ENCODE peak calls at places on chromosomes 3 and 15, in eight cellular contexts. B is retinal pigment epithelial cell, A is ovary, L is PC-9, D is Peyer's patch, R is MM.1S, C is GM23338, N is left ventricle myocardium inferior. U is an unnamed sample.

GRCh38 chr3:58521917-58522680 is 14.9 kb downstream of the ACOX2 start:
- DNase-seq in B (peak; percentile 38), A (no peak), L (no peak), D (no peak), R (no peak), C (peak; percentile 53), N (no peak), U (no peak)

GRCh38 chr15:60945196-60945595 is 283.9 kb downstream of the RORA start:
- DNase-seq in B (no peak), A (peak; percentile 32), L (no peak), D (no peak), R (no peak), C (no peak), N (peak; percentile 75), U (no peak)

GRCh38 chr15:86915811-86916331 is 836.2 kb downstream of the AGBL1 start:
- DNase-seq in B (peak; percentile 28), A (no peak), L (no peak), D (no peak), R (peak; percentile 73), C (peak; percentile 76), N (no peak), U (no peak)

GRCh38 chr3:8759038-8759755 is 10.2 kb downstream of the OXTR start:
- DNase-seq in B (no peak), A (no peak), L (no peak), D (no peak), R (no peak), C (no peak), N (no peak), U (no peak)

GRCh38 chr15:51077565-51078153 is 17.0 kb downstream of the TNFAIP8L3 start:
- DNase-seq in B (no peak), A (peak; percentile 92), L (peak; percentile 47), D (peak; percentile 62), R (peak; percentile 77), C (peak; percentile 96), N (peak; percentile 70), U (no peak)

GRCh38 chr15:40369474-40369869 is 11.5 kb downstream of the DISP2 start:
- DNase-seq in B (no peak), A (no peak), L (no peak), D (no peak), R (no peak), C (no peak), N (no peak), U (peak; percentile 73)

GRCh38 chr15:101242160-101242998 is 9.5 kb downstream of the CHSY1 start:
- DNase-seq in B (no peak), A (no peak), L (no peak), D (no peak), R (peak; percentile 84), C (no peak), N (no peak), U (peak; percentile 32)

GRCh38 chr15:92921215-92922131 is 21.3 kb downstream of the CHD2 start:
- DNase-seq in B (no peak), A (no peak), L (peak; percentile 42), D (no peak), R (no peak), C (no peak), N (no peak), U (no peak)

GRCh38 chr3:146598486-146598885 is 6.7 kb downstream of the PLSCR5 start:
- DNase-seq in B (no peak), A (no peak), L (no peak), D (no peak), R (no peak), C (no peak), N (no peak), U (no peak)

GRCh38 chr3:45272828-45273470 is 46.9 kb upstream of the TMEM158 start:
- DNase-seq in B (no peak), A (no peak), L (peak; percentile 48), D (no peak), R (no peak), C (no peak), N (no peak), U (no peak)

GRCh38 chr15:66067687-66068086 is 185.9 kb downstream of the MEGF11 start:
- DNase-seq in B (no peak), A (no peak), L (no peak), D (no peak), R (no peak), C (peak; percentile 93), N (no peak), U (peak; percentile 13)

GRCh38 chr3:117955196-117955595 is 1079.5 kb downstream of the IGSF11 start:
- DNase-seq in B (no peak), A (no peak), L (no peak), D (no peak), R (no peak), C (no peak), N (no peak), U (no peak)

GRCh38 chr3:81270603-81271371 is 490.7 kb downstream of the GBE1 start:
- DNase-seq in B (no peak), A (no peak), L (no peak), D (no peak), R (no peak), C (no peak), N (no peak), U (no peak)

GRCh38 chr3:48151807-48152427 is 36.3 kb downstream of the CDC25A start:
- DNase-seq in B (no peak), A (no peak), L (no peak), D (no peak), R (no peak), C (no peak), N (no peak), U (no peak)

GRCh38 chr3:52910823-52911222 is 13.5 kb upstream of the STIMATE start:
- DNase-seq in B (no peak), A (no peak), L (no peak), D (no peak), R (no peak), C (no peak), N (no peak), U (no peak)

GRCh38 chr3:1962531-1963090 is 136.1 kb upstream of the CNTN4 start:
- DNase-seq in B (no peak), A (no peak), L (no peak), D (no peak), R (no peak), C (no peak), N (no peak), U (no peak)

GRCh38 chr3:13559751-13560540 is 11.0 kb downstream of the FBLN2 start:
- DNase-seq in B (no peak), A (no peak), L (no peak), D (no peak), R (no peak), C (no peak), N (peak; percentile 64), U (no peak)

GRCh38 chr15:67066041-67067021 is 929 bp downstream of the SMAD3 start:
- DNase-seq in B (no peak), A (no peak), L (no peak), D (peak; percentile 60), R (no peak), C (peak; percentile 67), N (peak; percentile 28), U (no peak)

GRCh38 chr3:193116871-193117270 is 124.2 kb upstream of the PLAAT1 start:
- DNase-seq in B (no peak), A (no peak), L (no peak), D (no peak), R (no peak), C (no peak), N (no peak), U (no peak)

GRCh38 chr15:68389936-68390790 is 41.8 kb downstream of the ITGA11 start:
- DNase-seq in B (no peak), A (peak; percentile 6), L (peak; percentile 17), D (no peak), R (no peak), C (no peak), N (no peak), U (peak; percentile 74)

GRCh38 chr15:66673410-66674322 is 28.4 kb upstream of the SMAD6 start:
- DNase-seq in B (peak; percentile 20), A (no peak), L (no peak), D (peak; percentile 83), R (peak; percentile 24), C (peak; percentile 93), N (peak; percentile 29), U (no peak)

GRCh38 chr15:96728591-96728990 is 398.1 kb downstream of the NR2F2 start:
- DNase-seq in B (no peak), A (no peak), L (no peak), D (no peak), R (no peak), C (no peak), N (no peak), U (no peak)

GRCh38 chr3:155742339-155742980 is 2.4 kb downstream of the PLCH1 start:
- DNase-seq in B (no peak), A (no peak), L (no peak), D (no peak), R (no peak), C (no peak), N (no peak), U (no peak)

GRCh38 chr15:84099181-84099580 is 136.4 kb upstream of the GOLGA6L4 start:
- DNase-seq in B (no peak), A (no peak), L (no peak), D (no peak), R (peak; percentile 50), C (no peak), N (peak; percentile 39), U (no peak)

GRCh38 chr3:180142472-180142871 is 105.7 kb upstream of the PEX5L start:
- DNase-seq in B (no peak), A (no peak), L (no peak), D (no peak), R (no peak), C (no peak), N (no peak), U (no peak)

GRCh38 chr3:79012530-79012913 is 755.3 kb downstream of the ROBO1 start:
- DNase-seq in B (no peak), A (no peak), L (no peak), D (no peak), R (no peak), C (no peak), N (no peak), U (no peak)
- H3K4me3 ChIP-seq in B (no peak overlapping the region), A (no peak overlapping the region), L (no peak overlapping the region), D (no peak overlapping the region), R (no peak overlapping the region), C (no peak overlapping the region), N (no peak overlapping the region), U (no peak overlapping the region)

GRCh38 chr15:23910030-23910429 is 222.9 kb upstream of the NDN start:
- DNase-seq in B (no peak), A (no peak), L (no peak), D (no peak), R (no peak), C (peak; percentile 5), N (no peak), U (no peak)
- TF ChIP-seq CTCF in B (no peak), A (no peak), L (no peak), D (no peak), R (no peak), C (peak; percentile 25), N (no peak), U (no peak)

DNA sequence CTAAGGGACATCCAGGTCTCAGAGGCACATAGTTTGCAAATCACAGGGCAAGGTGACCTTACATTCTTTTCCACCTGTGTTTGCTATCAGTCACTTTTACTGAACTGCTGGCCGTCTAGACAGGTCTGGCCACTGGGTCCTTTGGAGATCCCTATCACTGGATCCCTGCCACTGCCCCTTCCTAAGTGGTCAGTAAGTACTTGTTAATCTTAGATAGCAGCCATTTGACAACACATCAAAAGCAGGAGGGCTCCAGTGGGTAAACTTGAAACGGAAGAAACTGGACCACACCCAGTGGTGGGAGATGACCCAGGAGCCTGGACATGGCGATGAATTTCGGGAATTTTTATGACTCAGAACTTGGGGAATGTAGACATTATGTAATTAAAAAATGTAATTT is 28.9 kb upstream of the RASGRP1 start:
- DNase-seq in B (no peak), A (no peak), L (peak; percentile 69), D (no peak), R (no peak), C (no peak), N (no peak), U (no peak)
- H3K4me3 ChIP-seq in B (no peak overlapping the region), A (no peak overlapping the region), L (no peak overlapping the region), D (no peak overlapping the region), R (no peak overlapping the region), C (no peak overlapping the region), N (no peak overlapping the region), U (no peak overlapping the region)

GRCh38 chr3:197337656-197338055 is 39.2 kb upstream of the DLG1 start:
- DNase-seq in B (peak; percentile 71), A (no peak), L (peak; percentile 60), D (no peak), R (no peak), C (no peak), N (no peak), U (no peak)
- TF ChIP-seq CTCF in B (no peak), A (no peak), L (no peak), D (no peak), R (no peak), C (no peak), N (no peak), U (no peak)

U was measured in RWPE2.